ENCODE peak calls at places on chromosome X, in nine cellular contexts. P is fibroblast of lung, L is keratinocyte, Q is GM23248, I is Karpas-422, M is GM12878, K is neural progenitor cell, T is HCT116, O is mammary epithelial cell. B is an unnamed sample.

GRCh38 chrX:7069556-7069955 is 78.0 kb upstream of the STS start:
- DNase-seq in P (no peak), L (no peak), Q (no peak), I (no peak), M (no peak), K (no peak), T (no peak), O (no peak), B (no peak)

GRCh38 chrX:129736491-129736890 is 2.3 kb upstream of the XPNPEP2 start:
- DNase-seq in P (no peak), L (no peak), Q (no peak), I (no peak), M (no peak), K (no peak), T (no peak), O (no peak), B (no peak)

GRCh38 chrX:44003975-44004374 is 30.8 kb upstream of the NDP start:
- DNase-seq in P (peak; percentile 42), L (no peak), Q (peak; percentile 46), I (no peak), M (no peak), K (no peak), T (no peak), O (peak; percentile 42), B (peak; percentile 23)

GRCh38 chrX:3549442-3549875 is 164.0 kb downstream of the PRKX start:
- DNase-seq in P (no peak), L (no peak), Q (peak; percentile 77), I (no peak), M (no peak), K (peak; percentile 16), T (no peak), O (peak; percentile 39), B (no peak)

GRCh38 chrX:50903387-50904027 is 7.0 kb upstream of the BMP15 start:
- DNase-seq in P (peak; percentile 30), L (no peak), Q (peak; percentile 63), I (peak; percentile 79), M (no peak), K (peak; percentile 66), T (peak; percentile 27), O (peak; percentile 20), B (peak; percentile 1)

GRCh38 chrX:24965400-24965799 is 50.4 kb downstream of the ARX start:
- DNase-seq in P (no peak), L (no peak), Q (no peak), I (no peak), M (no peak), K (no peak), T (no peak), O (no peak), B (no peak)

GRCh38 chrX:75278991-75279390 is 5.1 kb downstream of the UPRT start:
- DNase-seq in P (peak; percentile 23), L (no peak), Q (no peak), I (no peak), M (no peak), K (no peak), T (no peak), O (no peak), B (peak; percentile 17)

GRCh38 chrX:154799554-154800348 is 5.5 kb downstream of the MPP1 start:
- DNase-seq in P (peak; percentile 28), L (no peak), Q (no peak), I (no peak), M (no peak), K (peak; percentile 80), T (no peak), O (no peak), B (peak; percentile 12)

GRCh38 chrX:13197961-13198761 is 121.7 kb downstream of the ATXN3L start:
- DNase-seq in P (no peak), L (no peak), Q (no peak), I (no peak), M (no peak), K (no peak), T (no peak), O (peak; percentile 20), B (no peak)

GRCh38 chrX:102835504-102836146 is 101.4 kb upstream of the RAB40AL start:
- DNase-seq in P (no peak), L (no peak), Q (peak; percentile 52), I (peak; percentile 77), M (no peak), K (peak; percentile 19), T (no peak), O (peak; percentile 23), B (no peak)

GRCh38 chrX:53320543-53321215 is 39.3 kb upstream of the IQSEC2 start:
- DNase-seq in P (no peak), L (no peak), Q (peak; percentile 35), I (no peak), M (no peak), K (peak; percentile 17), T (no peak), O (no peak), B (no peak)

GRCh38 chrX:15866141-15866540 is 11.5 kb upstream of the AP1S2 start:
- DNase-seq in P (no peak), L (no peak), Q (no peak), I (no peak), M (no peak), K (no peak), T (no peak), O (peak; percentile 9), B (no peak)

GRCh38 chrX:17700976-17701375 is 36.3 kb upstream of the SCML1 start:
- DNase-seq in P (no peak), L (no peak), Q (no peak), I (no peak), M (no peak), K (no peak), T (no peak), O (no peak), B (no peak)

GRCh38 chrX:135975421-135975820 is 1.6 kb upstream of the MMGT1 start:
- DNase-seq in P (no peak), L (no peak), Q (no peak), I (no peak), M (no peak), K (no peak), T (no peak), O (no peak), B (no peak)
- H3K4me2 ChIP-seq in P (no peak overlapping the region), L (no peak overlapping the region), Q (no peak overlapping the region), I (no peak overlapping the region), M (no peak overlapping the region), K (no peak overlapping the region), T (no peak overlapping the region), O (no peak overlapping the region), B (no peak overlapping the region)

GRCh38 chrX:69139516-69139915 is 25.7 kb downstream of the PJA1 start:
- DNase-seq in P (peak; percentile 55), L (no peak), Q (no peak), I (no peak), M (no peak), K (peak; percentile 60), T (no peak), O (no peak), B (peak; percentile 35)
- H3K9ac ChIP-seq in P (no peak overlapping the region), L (no peak overlapping the region), Q (no peak overlapping the region), I (no peak overlapping the region), M (no peak overlapping the region), K (no peak overlapping the region), T (no peak overlapping the region), O (no peak overlapping the region), B (no peak overlapping the region)

GRCh38 chrX:118588715-118589114 is 93.1 kb downstream of the DOCK11 start:
- DNase-seq in P (no peak), L (no peak), Q (no peak), I (no peak), M (no peak), K (no peak), T (no peak), O (no peak), B (peak; percentile 8)
- H4K20me1 ChIP-seq in P (no peaks in the 10 kb centered on the region), L (no peaks in the 10 kb centered on the region), Q (no peaks in the 10 kb centered on the region), I (no peaks in the 10 kb centered on the region), M (no peaks in the 10 kb centered on the region), K (no peaks in the 10 kb centered on the region), T (no peaks in the 10 kb centered on the region), O (no peaks in the 10 kb centered on the region), B (no peaks in the 10 kb centered on the region)

DNA sequence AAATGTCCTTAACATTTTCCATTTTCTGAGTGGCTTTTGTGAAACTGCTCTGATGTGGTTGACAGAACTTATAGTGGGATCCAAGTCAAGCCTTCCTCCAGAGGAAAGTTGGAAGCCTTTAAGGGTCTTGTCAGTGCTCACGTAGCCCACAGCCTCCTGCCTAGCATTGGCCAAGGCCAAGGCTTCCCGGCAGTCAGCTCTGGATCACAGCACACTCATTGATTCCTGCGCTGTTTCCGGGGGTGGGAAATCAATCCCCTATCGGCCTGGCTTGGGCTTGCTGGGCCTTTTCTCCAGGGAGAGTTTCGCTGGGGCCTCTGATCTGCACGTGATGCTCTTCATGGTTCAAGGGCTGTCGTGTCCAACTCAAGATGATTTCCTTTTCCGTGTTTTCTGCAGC is 76.1 kb downstream of the SLC9A6 start:
- DNase-seq in P (no peak), L (no peak), Q (no peak), I (peak; percentile 22), M (no peak), K (no peak), T (no peak), O (no peak), B (no peak)
- H3K4me2 ChIP-seq in P (no peak overlapping the region), L (no peak overlapping the region), Q (no peak overlapping the region), I (no peak overlapping the region), M (no peak overlapping the region), K (no peak overlapping the region), T (no peak overlapping the region), O (no peak overlapping the region), B (no peak overlapping the region)

GRCh38 chrX:55451125-55451524 is 802 bp upstream of the MAGEH1 start:
- DNase-seq in P (no peak), L (no peak), Q (peak; percentile 4), I (no peak), M (no peak), K (no peak), T (no peak), O (no peak), B (no peak)

GRCh38 chrX:55452825-55453124 is 848 bp downstream of the MAGEH1 start:
- DNase-seq in P (no peak), L (no peak), Q (no peak), I (peak; percentile 51), M (no peak), K (no peak), T (no peak), O (no peak), B (no peak)

GRCh38 chrX:55451990-55452824 is at the start of gene MAGEH1:
- DNase-seq in P (peak; percentile 81), L (no peak), Q (peak; percentile 87), I (peak; percentile 93), M (peak; percentile 55), K (peak; percentile 73), T (no peak), O (peak; percentile 45), B (peak; percentile 70)

GRCh38 chrX:55450259-55450658 is 1.7 kb upstream of the MAGEH1 start:
- DNase-seq in P (no peak), L (no peak), Q (peak; percentile 35), I (no peak), M (no peak), K (peak; percentile 33), T (no peak), O (no peak), B (no peak)

GRCh38 chrX:55451626-55451989 is 319 bp upstream of the MAGEH1 start:
- DNase-seq in P (no peak), L (no peak), Q (no peak), I (no peak), M (no peak), K (no peak), T (no peak), O (no peak), B (no peak)
- H3K9ac ChIP-seq in P (no peak overlapping the region), L (no peak overlapping the region), Q (peak overlapping the region; percentile 96), I (peak overlapping the region; percentile 76), M (peak overlapping the region; percentile 54), K (no peak overlapping the region), T (no peak overlapping the region), O (no peak overlapping the region), B (peak overlapping the region; percentile 89)

B was measured in astrocyte.